ENCODE peak calls at places on chromosomes 16 and 17, in eight cellular contexts. A is AG10803, Q is left lung, F is upper lobe of right lung, M is left ventricle myocardium inferior, B is cardiac fibroblast, O is fibroblast of pulmonary artery, N is astrocyte of the cerebellum. G is an unnamed sample.

GRCh38 chr16:15899538-15900100 is 11.2 kb upstream of the CEP20 start:
- DNase-seq in N (peak; percentile 96), Q (no peak), M (no peak), F (peak; percentile 67), B (peak; percentile 44), A (peak; percentile 84), O (peak; percentile 54), G (peak; percentile 91)

GRCh38 chr16:24540575-24541240 is 1.3 kb downstream of the RBBP6 start:
- DNase-seq in A (peak; percentile 9), B (no peak), N (no peak), M (no peak), F (no peak), O (peak; percentile 12), Q (no peak), G (no peak)

GRCh38 chr16:64445649-64446048 is 676.2 kb downstream of the CDH11 start:
- DNase-seq in M (no peak), A (no peak), O (no peak), B (no peak), Q (no peak), N (no peak), F (no peak), G (no peak)

GRCh38 chr17:60471451-60471850 is 49.2 kb downstream of the CHCT1 start:
- DNase-seq in F (no peak), Q (no peak), N (no peak), O (no peak), M (no peak), B (no peak), A (no peak), G (no peak)

GRCh38 chr16:12061336-12062055 is 85.0 kb downstream of the SNX29 start:
- DNase-seq in O (no peak), N (peak; percentile 24), Q (no peak), M (no peak), A (no peak), B (no peak), F (peak; percentile 66), G (peak; percentile 37)

GRCh38 chr16:73846292-73846849 is 450.2 kb upstream of the PSMD7 start:
- DNase-seq in M (no peak), O (no peak), N (no peak), F (no peak), A (no peak), B (no peak), Q (no peak), G (no peak)

GRCh38 chr17:81426676-81427445 is 31.6 kb downstream of the BAHCC1 start:
- DNase-seq in B (no peak), Q (no peak), O (no peak), A (no peak), N (no peak), F (no peak), M (peak; percentile 39), G (no peak)

GRCh38 chr17:38873646-38874380 is 4.0 kb downstream of the LASP1 start:
- DNase-seq in M (no peak), N (no peak), B (no peak), O (no peak), A (no peak), F (no peak), Q (no peak), G (no peak)

GRCh38 chr17:44436336-44436735 is 46.9 kb upstream of the ITGA2B start:
- DNase-seq in B (no peak), Q (no peak), F (no peak), O (no peak), N (no peak), A (no peak), M (no peak), G (no peak)

GRCh38 chr17:78140169-78141051 is 5.8 kb upstream of the C17orf99 start:
- DNase-seq in F (peak; percentile 99), A (peak; percentile 53), B (peak; percentile 72), M (peak; percentile 88), Q (peak; percentile 99), O (peak; percentile 57), N (no peak), G (peak; percentile 73)
- H3K4me3 ChIP-seq in F (peak overlapping the region; percentile 8), A (no peak overlapping the region), B (no peak overlapping the region), M (no peak overlapping the region), Q (peak overlapping the region; percentile 11), O (no peak overlapping the region), N (no peak overlapping the region), G (no peak overlapping the region)

DNA sequence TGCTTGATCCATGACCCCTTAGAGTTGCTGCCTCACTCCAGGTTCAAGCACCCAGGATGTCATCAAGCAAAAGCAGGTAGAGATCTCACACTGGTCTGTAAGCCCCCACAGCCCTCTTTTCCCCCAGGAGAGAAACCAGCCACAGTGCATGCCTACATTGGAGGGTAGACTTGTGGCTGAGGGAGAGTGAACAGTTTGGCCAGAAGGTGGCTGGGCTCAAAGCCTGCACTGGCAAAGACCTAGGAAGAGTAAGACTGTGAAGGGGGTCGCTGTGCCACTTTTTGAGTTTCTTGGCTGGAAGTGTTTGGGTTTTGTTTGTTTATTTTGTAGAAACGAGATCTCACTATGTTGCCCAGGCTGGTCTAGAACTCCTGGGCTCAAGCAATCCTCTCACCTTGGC is 28.5 kb downstream of the HOXB1 start:
- DNase-seq in M (no peak), F (no peak), O (no peak), N (no peak), A (no peak), B (no peak), Q (no peak), G (no peak)
- H3K4me3 ChIP-seq in M (no peak overlapping the region), F (no peak overlapping the region), O (no peak overlapping the region), N (no peak overlapping the region), A (no peak overlapping the region), B (no peak overlapping the region), Q (no peak overlapping the region), G (no peak overlapping the region)

GRCh38 chr17:31722251-31723056 is 136.6 kb downstream of the COPRS start:
- DNase-seq in B (peak; percentile 54), Q (no peak), O (peak; percentile 58), A (peak; percentile 68), F (no peak), N (no peak), M (no peak), G (no peak)
- H3K4me3 ChIP-seq in B (no peak overlapping the region), Q (no peak overlapping the region), O (no peak overlapping the region), A (no peak overlapping the region), F (no peak overlapping the region), N (no peak overlapping the region), M (no peak overlapping the region), G (no peak overlapping the region)

GRCh38 chr17:64202683-64203430 is 60.2 kb downstream of the TEX2 start:
- DNase-seq in O (peak; percentile 56), B (peak; percentile 47), F (no peak), M (no peak), A (peak; percentile 58), Q (no peak), N (peak; percentile 48), G (peak; percentile 68)
- H3K4me3 ChIP-seq in O (no peak overlapping the region), B (no peak overlapping the region), F (no peak overlapping the region), M (no peak overlapping the region), A (no peak overlapping the region), Q (no peak overlapping the region), N (no peak overlapping the region), G (no peak overlapping the region)

DNA sequence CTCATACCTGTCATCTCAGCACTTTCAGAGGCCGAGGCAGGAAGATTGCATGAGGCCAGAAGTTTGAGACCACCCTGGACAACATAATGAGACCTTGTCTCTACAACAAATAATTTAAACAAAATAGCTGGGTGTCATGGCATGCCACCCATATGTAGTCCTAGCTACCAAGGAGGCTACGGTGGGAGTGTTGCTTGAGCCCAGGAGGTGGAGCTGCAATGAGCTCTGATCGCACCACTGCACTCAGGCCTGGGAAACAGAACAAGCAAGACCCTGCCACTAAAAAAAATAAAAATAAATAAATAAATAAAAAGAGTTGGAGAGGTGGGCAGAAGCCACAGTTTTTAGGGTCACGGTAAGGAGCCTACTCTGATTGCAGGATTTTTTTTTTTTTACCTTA is 136.0 kb downstream of the TANC2 start:
- DNase-seq in A (no peak), O (no peak), B (no peak), N (no peak), Q (no peak), F (no peak), M (no peak), G (no peak)
- H3K4me3 ChIP-seq in A (no peak overlapping the region), O (no peak overlapping the region), B (no peak overlapping the region), N (no peak overlapping the region), Q (no peak overlapping the region), F (no peak overlapping the region), M (no peak overlapping the region), G (no peak overlapping the region)

GRCh38 chr16:28609631-28610594 is at the start of gene SULT1A1:
- DNase-seq in B (peak; percentile 72), F (peak; percentile 92), O (peak; percentile 60), A (no peak), M (peak; percentile 65), N (no peak), Q (peak; percentile 90), G (no peak)
- H3K4me3 ChIP-seq in B (peak within 1 kb of the TSS; percentile 33), F (peak within 1 kb of the TSS; percentile 52), O (peak within 1 kb of the TSS; percentile 59), A (no peak within 1 kb of the TSS), M (peak within 1 kb of the TSS; percentile 62), N (no peak within 1 kb of the TSS), Q (peak within 1 kb of the TSS; percentile 45), G (no peak within 1 kb of the TSS)

GRCh38 chr17:72588961-72589360 is 468.1 kb downstream of the SOX9 start:
- DNase-seq in A (no peak), M (no peak), B (no peak), O (no peak), F (peak; percentile 88), N (no peak), Q (peak; percentile 85), G (peak; percentile 23)

GRCh38 chr17:72587156-72587555 is 466.3 kb downstream of the SOX9 start:
- DNase-seq in A (no peak), B (no peak), N (peak; percentile 48), M (no peak), F (no peak), O (no peak), Q (no peak), G (no peak)

GRCh38 chr17:72590382-72590781 is 469.6 kb downstream of the SOX9 start:
- DNase-seq in N (no peak), A (peak; percentile 68), F (no peak), B (peak; percentile 71), O (peak; percentile 72), M (no peak), Q (no peak), G (peak; percentile 84)

GRCh38 chr17:72587773-72588511 is 467.1 kb downstream of the SOX9 start:
- DNase-seq in F (no peak), B (peak; percentile 46), M (no peak), Q (no peak), O (peak; percentile 43), A (no peak), N (no peak), G (no peak)

GRCh38 chr17:72588561-72588960 is 467.7 kb downstream of the SOX9 start:
- DNase-seq in B (no peak), F (no peak), O (no peak), Q (no peak), N (no peak), M (no peak), A (no peak), G (no peak)
- H3K4me3 ChIP-seq in B (no peak overlapping the region), F (peak overlapping the region; percentile 19), O (no peak overlapping the region), Q (no peak overlapping the region), N (peak overlapping the region; percentile 94), M (no peak overlapping the region), A (no peak overlapping the region), G (no peak overlapping the region)

DNA sequence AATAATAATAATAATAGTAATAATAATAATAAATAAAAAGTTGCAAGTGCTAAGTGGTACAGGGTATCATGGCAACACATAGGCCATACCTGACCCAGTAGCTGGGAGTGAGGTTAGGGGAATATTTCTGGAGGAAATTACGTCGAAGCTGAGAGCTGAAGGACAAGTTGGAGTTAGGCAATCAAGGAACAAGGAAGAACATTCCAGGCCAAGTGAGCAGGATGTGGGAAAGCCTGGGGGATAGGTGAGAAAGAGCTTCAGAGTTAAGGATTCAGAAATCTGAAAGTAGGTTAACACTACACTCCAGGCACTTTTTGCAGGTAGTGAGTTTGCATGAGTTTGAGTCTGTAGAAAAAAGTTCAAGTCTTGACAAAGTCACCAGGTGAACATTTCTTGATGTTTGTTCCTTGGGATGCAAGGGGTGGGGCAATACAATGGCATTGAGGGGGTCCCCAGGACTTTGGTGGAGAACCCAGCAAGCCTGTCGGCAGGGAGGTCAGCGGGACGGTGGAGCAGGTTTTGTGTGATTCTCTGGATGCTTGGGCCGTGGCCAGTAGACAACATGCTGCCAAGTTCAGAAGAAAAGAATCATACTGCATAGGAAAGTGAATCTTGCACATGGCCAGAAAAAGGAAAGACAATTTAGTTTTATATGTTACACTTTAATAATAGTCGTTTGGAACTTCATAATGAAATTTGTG is 27.7 kb upstream of the MPHOSPH6 start:
- DNase-seq in Q (no peak), O (peak; percentile 84), A (no peak), B (peak; percentile 67), N (no peak), F (no peak), M (no peak), G (no peak)
- H3K4me3 ChIP-seq in Q (no peak overlapping the region), O (no peak overlapping the region), A (no peak overlapping the region), B (no peak overlapping the region), N (no peak overlapping the region), F (no peak overlapping the region), M (no peak overlapping the region), G (no peak overlapping the region)

G was measured in fibroblast of mammary gland.